ENCODE peak calls at places on chromosomes 16 and 17, in ten cellular contexts. R, X, F, P, B, M, A, I, Q and N are unnamed samples.

GRCh38 chr17:47966079-47966519 is 4.8 kb upstream of the CDK5RAP3 start:
- DNase-seq in R (no peak), X (no peak), F (no peak), P (no peak), B (no peak), M (no peak), A (peak), I (no peak), Q (peak), N (no peak)

GRCh38 chr16:87407511-87408112 is 15.5 kb downstream of the MAP1LC3B start:
- DNase-seq in R (peak), X (peak), F (no peak), P (peak), B (no peak), M (no peak), A (peak), I (peak), Q (no peak), N (no peak)

GRCh38 chr17:62823111-62823895 is 15.2 kb upstream of the MARCHF10 start:
- DNase-seq in R (no peak), X (no peak), F (no peak), P (no peak), B (no peak), M (no peak), A (no peak), I (no peak), Q (no peak), N (no peak)

GRCh38 chr17:1423456-1424135 is 23.6 kb upstream of the YWHAE start:
- DNase-seq in R (no peak), X (no peak), F (no peak), P (no peak), B (no peak), M (no peak), A (no peak), I (no peak), Q (no peak), N (no peak)

GRCh38 chr17:57362797-57363556 is 106.7 kb downstream of the MSI2 start:
- DNase-seq in R (no peak), X (no peak), F (no peak), P (no peak), B (no peak), M (no peak), A (no peak), I (no peak), Q (no peak), N (no peak)

GRCh38 chr16:60166111-60166510 is 1432.0 kb upstream of the GOT2 start:
- DNase-seq in R (no peak), X (no peak), F (no peak), P (no peak), B (no peak), M (no peak), A (no peak), I (no peak), Q (no peak), N (no peak)

GRCh38 chr17:77286391-77286640 is 145.5 kb downstream of the SEC14L1 start:
- DNase-seq in R (no peak), X (no peak), F (no peak), P (no peak), B (no peak), M (no peak), A (no peak), I (no peak), Q (no peak), N (no peak)

GRCh38 chr17:61814485-61814884 is 48.8 kb downstream of the BRIP1 start:
- DNase-seq in R (no peak), X (no peak), F (no peak), P (no peak), B (no peak), M (no peak), A (no peak), I (no peak), Q (no peak), N (no peak)

GRCh38 chr16:31535737-31536136 is 8.0 kb downstream of the AHSP start:
- DNase-seq in R (no peak), X (no peak), F (no peak), P (no peak), B (no peak), M (no peak), A (no peak), I (no peak), Q (no peak), N (no peak)

GRCh38 chr17:12391468-12391867 is 274.2 kb upstream of the MYOCD start:
- DNase-seq in R (no peak), X (no peak), F (no peak), P (no peak), B (no peak), M (no peak), A (no peak), I (no peak), Q (no peak), N (no peak)

GRCh38 chr17:38970804-38971203 is 3.6 kb upstream of the FBXO47 start:
- DNase-seq in R (peak), X (no peak), F (no peak), P (no peak), B (no peak), M (no peak), A (no peak), I (no peak), Q (no peak), N (no peak)

GRCh38 chr17:42337442-42337841 is 49.1 kb downstream of the STAT5A start:
- DNase-seq in R (no peak), X (no peak), F (no peak), P (no peak), B (no peak), M (no peak), A (no peak), I (no peak), Q (no peak), N (no peak)

GRCh38 chr17:1111599-1112443 is 68.0 kb downstream of the ABR start:
- DNase-seq in R (no peak), X (no peak), F (no peak), P (no peak), B (no peak), M (peak), A (no peak), I (no peak), Q (no peak), N (no peak)

GRCh38 chr17:9470171-9470570 is 105.4 kb downstream of the STX8 start:
- DNase-seq in R (no peak), X (no peak), F (no peak), P (no peak), B (no peak), M (no peak), A (no peak), I (no peak), Q (no peak), N (no peak)

GRCh38 chr17:72063262-72063661 is 57.6 kb upstream of the SOX9 start:
- DNase-seq in R (no peak), X (no peak), F (no peak), P (no peak), B (no peak), M (no peak), A (no peak), I (no peak), Q (no peak), N (no peak)

GRCh38 chr17:335691-336090 is 16.9 kb downstream of the RPH3AL start:
- DNase-seq in R (no peak), X (peak), F (no peak), P (peak), B (no peak), M (no peak), A (peak), I (no peak), Q (no peak), N (no peak)

GRCh38 chr17:12545877-12546513 is 119.7 kb upstream of the MYOCD start:
- DNase-seq in R (no peak), X (no peak), F (no peak), P (no peak), B (no peak), M (peak), A (peak), I (no peak), Q (no peak), N (no peak)

GRCh38 chr16:86513471-86514277 is 3.3 kb downstream of the FOXF1 start:
- DNase-seq in R (no peak), X (no peak), F (no peak), P (no peak), B (no peak), M (no peak), A (no peak), I (no peak), Q (no peak), N (no peak)

GRCh38 chr17:38421871-38422819 is 6.1 kb upstream of the ARHGAP23 start:
- DNase-seq in R (no peak), X (no peak), F (no peak), P (peak), B (no peak), M (no peak), A (no peak), I (no peak), Q (no peak), N (no peak)

GRCh38 chr16:73205153-73205549 is 157.2 kb upstream of the ZFHX3 start:
- DNase-seq in R (no peak), X (no peak), F (no peak), P (no peak), B (no peak), M (no peak), A (no peak), I (no peak), Q (no peak), N (no peak)

GRCh38 chr17:16066125-16066524 is 66.5 kb downstream of the TTC19 start:
- DNase-seq in R (no peak), X (no peak), F (no peak), P (no peak), B (no peak), M (no peak), A (no peak), I (no peak), Q (no peak), N (no peak)

GRCh38 chr17:76983075-76983411 is 114.8 kb downstream of the MGAT5B start:
- DNase-seq in R (no peak), X (no peak), F (no peak), P (no peak), B (no peak), M (no peak), A (no peak), I (no peak), Q (no peak), N (no peak)

GRCh38 chr17:50541916-50542688 is 4.9 kb upstream of the SPATA20 start:
- DNase-seq in R (peak), X (peak), F (no peak), P (peak), B (peak), M (peak), A (peak), I (peak), Q (peak), N (peak)

GRCh38 chr16:56824335-56824734 is 40.7 kb upstream of the SLC12A3 start:
- DNase-seq in R (no peak), X (no peak), F (no peak), P (no peak), B (no peak), M (no peak), A (no peak), I (peak), Q (no peak), N (no peak)

GRCh38 chr17:50847566-50847965 is 12.2 kb downstream of the WFIKKN2 start:
- DNase-seq in R (no peak), X (no peak), F (no peak), P (no peak), B (no peak), M (no peak), A (no peak), I (no peak), Q (no peak), N (no peak)

GRCh38 chr16:69406780-69407331 is 17.6 kb upstream of the CYB5B start:
- DNase-seq in R (no peak), X (no peak), F (no peak), P (no peak), B (no peak), M (peak), A (no peak), I (no peak), Q (no peak), N (no peak)

GRCh38 chr16:66050991-66051390 is 315.5 kb upstream of the CDH5 start:
- DNase-seq in R (no peak), X (no peak), F (no peak), P (no peak), B (no peak), M (no peak), A (no peak), I (no peak), Q (no peak), N (no peak)

GRCh38 chr16:54873081-54873480 is 57.6 kb upstream of the IRX5 start:
- DNase-seq in R (no peak), X (no peak), F (no peak), P (no peak), B (no peak), M (no peak), A (no peak), I (no peak), Q (no peak), N (no peak)

GRCh38 chr16:57314161-57314785 is 29.8 kb upstream of the PLLP start:
- DNase-seq in R (no peak), X (peak), F (no peak), P (peak), B (no peak), M (no peak), A (no peak), I (no peak), Q (no peak), N (no peak)

GRCh38 chr17:50051082-50051576 is 4.8 kb upstream of the ITGA3 start:
- DNase-seq in R (no peak), X (peak), F (no peak), P (no peak), B (no peak), M (peak), A (peak), I (no peak), Q (no peak), N (no peak)

GRCh38 chr17:19678581-19679418 is 30.2 kb downstream of the ALDH3A2 start:
- DNase-seq in R (no peak), X (no peak), F (no peak), P (no peak), B (no peak), M (no peak), A (no peak), I (no peak), Q (no peak), N (no peak)

GRCh38 chr17:1416414-1416813 is 16.4 kb upstream of the YWHAE start:
- DNase-seq in R (no peak), X (no peak), F (no peak), P (no peak), B (no peak), M (no peak), A (no peak), I (no peak), Q (no peak), N (no peak)

GRCh38 chr17:18182978-18183333 is 672 bp upstream of the ALKBH5 start:
- DNase-seq in R (peak), X (peak), F (peak), P (peak), B (peak), M (peak), A (peak), I (peak), Q (peak), N (no peak)
- TF ChIP-seq POLR2A in R (peak), X (no peak), F (no peak), P (no peak), B (peak), M (peak), A (peak), I (peak), Q (peak), N (peak)

GRCh38 chr17:74442291-74442669 is 10.4 kb downstream of the GPRC5C start:
- DNase-seq in R (no peak), X (peak), F (no peak), P (no peak), B (no peak), M (no peak), A (no peak), I (no peak), Q (no peak), N (no peak)

GRCh38 chr17:74442670-74443515 is 11.0 kb downstream of the GPRC5C start:
- DNase-seq in R (peak), X (peak), F (no peak), P (peak), B (peak), M (no peak), A (peak), I (peak), Q (peak), N (peak)

GRCh38 chr17:74443516-74444296 is 11.8 kb downstream of the GPRC5C start:
- DNase-seq in R (no peak), X (no peak), F (no peak), P (no peak), B (no peak), M (no peak), A (no peak), I (peak), Q (no peak), N (no peak)

GRCh38 chr17:74445156-74445555 is 13.3 kb downstream of the GPRC5C start:
- DNase-seq in R (no peak), X (no peak), F (no peak), P (no peak), B (no peak), M (no peak), A (no peak), I (peak), Q (no peak), N (no peak)

DNA sequence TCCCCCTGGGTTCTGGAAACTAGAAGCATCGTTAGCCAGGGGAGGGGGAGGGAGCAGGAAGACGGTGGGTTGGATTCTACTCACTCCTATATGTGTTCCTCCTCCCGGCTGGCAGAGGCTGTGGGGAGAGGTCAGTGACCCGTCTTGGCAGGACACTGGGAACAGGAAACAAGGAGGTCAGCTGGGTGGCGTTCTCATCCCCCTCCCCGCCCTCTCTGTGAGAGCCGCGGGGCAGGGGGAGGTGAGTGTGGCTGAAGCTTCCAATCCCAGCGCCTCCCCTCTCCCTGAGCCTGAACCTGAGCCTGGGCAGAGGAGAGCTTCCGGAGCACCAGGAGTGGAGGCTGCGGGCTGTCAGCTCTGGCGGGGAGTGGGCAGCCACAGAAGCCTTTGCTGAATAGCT is 12.5 kb downstream of the GPRC5C start:
- DNase-seq in R (no peak), X (no peak), F (no peak), P (peak), B (peak), M (no peak), A (peak), I (peak), Q (no peak), N (no peak)
- TF ChIP-seq POLR2A in R (no peak), X (no peak), F (no peak), P (no peak), B (no peak), M (no peak), A (no peak), I (peak), Q (no peak), N (no peak)

DNA sequence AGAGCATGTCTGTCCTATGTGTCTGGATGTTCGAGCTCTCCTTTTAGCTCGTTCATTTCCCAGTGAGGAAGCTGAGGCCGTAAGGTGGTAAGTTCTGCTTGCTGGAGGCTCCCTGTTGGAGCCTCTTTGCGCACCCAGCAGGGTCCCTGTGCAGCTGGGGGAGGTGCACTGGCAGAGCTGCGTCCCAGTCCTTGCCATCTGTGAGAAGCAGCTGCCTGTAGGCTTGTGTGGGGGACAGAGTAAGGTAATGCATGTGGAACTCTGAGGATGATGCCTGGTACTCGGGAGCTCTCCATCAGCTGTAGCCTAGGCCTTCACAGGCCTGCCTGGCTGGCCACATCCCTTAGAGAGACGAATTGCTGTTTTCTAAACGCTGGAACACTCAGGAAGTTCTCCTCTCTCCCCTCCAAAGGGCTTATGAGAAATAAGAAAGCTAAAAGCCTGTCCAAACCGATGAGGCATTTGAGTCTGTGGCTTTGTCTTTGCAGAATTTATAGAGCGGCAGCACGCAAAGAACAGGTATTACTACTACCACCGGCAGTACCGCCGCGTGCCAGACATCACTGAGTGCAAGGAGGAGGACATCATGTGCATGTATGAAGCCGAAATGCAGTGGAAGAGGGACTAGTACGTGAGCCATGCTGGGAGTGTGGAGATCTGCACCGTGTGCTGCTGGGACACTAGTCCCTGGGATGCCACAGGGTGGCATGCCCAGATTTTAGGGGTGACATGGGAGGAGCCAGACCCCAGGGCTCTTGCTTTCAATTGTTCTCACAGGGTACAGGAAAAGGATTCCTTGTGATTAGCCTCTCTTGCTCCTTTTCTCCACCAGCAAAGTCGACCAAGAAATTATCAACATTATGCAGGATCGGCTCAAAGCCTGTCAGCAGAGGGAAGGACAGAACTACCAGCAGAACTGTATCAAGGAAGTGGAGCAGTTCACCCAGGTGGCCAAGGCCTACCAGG is 1.6 kb downstream of the NDUFB10 start:
- DNase-seq in R (no peak), X (peak), F (no peak), P (no peak), B (no peak), M (no peak), A (no peak), I (no peak), Q (no peak), N (no peak)
- TF ChIP-seq POLR2A in R (no peak), X (no peak), F (no peak), P (no peak), B (no peak), M (peak), A (peak), I (no peak), Q (no peak), N (no peak)

GRCh38 chr17:28745052-28745776 is 1.4 kb downstream of the TRAF4 start:
- DNase-seq in R (no peak), X (peak), F (no peak), P (peak), B (peak), M (no peak), A (peak), I (no peak), Q (peak), N (peak)
- TF ChIP-seq POLR2A in R (no peak), X (no peak), F (no peak), P (no peak), B (peak), M (peak), A (peak), I (no peak), Q (no peak), N (no peak)

GRCh38 chr16:67247698-67248400 is 568 bp upstream of the FHOD1 start:
- DNase-seq in R (no peak), X (no peak), F (no peak), P (no peak), B (no peak), M (no peak), A (no peak), I (no peak), Q (no peak), N (no peak)

GRCh38 chr16:67245189-67245585 is 2.1 kb downstream of the FHOD1 start:
- DNase-seq in R (no peak), X (peak), F (no peak), P (peak), B (no peak), M (no peak), A (no peak), I (no peak), Q (no peak), N (no peak)

GRCh38 chr16:67246945-67247697 is at the start of gene FHOD1:
- DNase-seq in R (peak), X (peak), F (peak), P (peak), B (peak), M (peak), A (peak), I (peak), Q (peak), N (peak)

GRCh38 chr16:67245674-67246080 is 1.6 kb downstream of the FHOD1 start:
- DNase-seq in R (no peak), X (no peak), F (no peak), P (no peak), B (no peak), M (no peak), A (no peak), I (no peak), Q (no peak), N (no peak)

DNA sequence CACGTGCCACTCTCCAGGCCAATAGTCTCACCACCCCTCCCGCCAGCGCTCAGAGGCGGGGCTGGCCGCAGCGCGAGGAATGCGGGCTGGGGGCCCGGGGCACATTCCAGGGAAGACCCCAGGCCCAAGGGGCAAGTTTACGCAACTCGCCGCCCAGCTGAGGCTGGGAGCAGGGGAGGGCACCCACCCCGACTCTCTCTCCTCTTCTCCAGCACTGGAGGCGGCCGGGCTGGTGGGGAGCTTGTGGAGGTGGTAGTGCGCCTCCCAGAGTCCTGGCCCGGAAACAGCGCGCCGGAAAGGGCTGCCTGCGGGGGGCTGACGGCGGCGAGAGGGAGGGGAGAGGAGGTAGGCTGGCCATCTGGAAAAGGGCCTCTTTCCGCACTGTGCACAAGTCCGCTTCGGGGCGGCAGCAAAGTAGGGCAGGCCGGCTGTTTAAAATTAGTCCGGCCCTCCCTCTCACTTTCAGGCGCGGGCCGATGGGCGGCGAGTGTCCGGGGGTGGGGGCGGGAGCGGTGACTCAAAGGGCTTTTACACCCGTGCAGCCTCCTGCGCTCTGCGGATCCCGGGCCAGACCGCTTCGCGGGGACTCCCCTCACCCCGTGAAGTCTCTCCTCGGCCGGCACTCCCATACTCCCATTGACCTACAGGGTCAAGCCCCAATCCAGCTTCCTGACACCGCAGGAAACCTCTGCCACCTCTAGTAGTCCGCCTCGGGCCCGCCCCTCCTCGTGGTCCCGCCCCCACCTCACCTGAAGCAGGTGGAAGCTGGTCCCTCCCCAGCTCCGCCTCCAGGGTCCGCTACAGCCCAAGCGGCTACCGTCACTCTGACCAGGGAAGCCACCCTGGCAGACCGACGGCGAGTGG is 968 bp downstream of the FHOD1 start:
- DNase-seq in R (no peak), X (peak), F (no peak), P (peak), B (no peak), M (no peak), A (peak), I (peak), Q (peak), N (peak)
- TF ChIP-seq POLR2A in R (no peak), X (peak), F (no peak), P (peak), B (peak), M (peak), A (no peak), I (peak), Q (peak), N (peak)